ENCODE peak calls at places on chromosomes 6 and 20, in five cellular contexts. V is psoas muscle, C is cardiac fibroblast, L is neural crest cell, P is adrenal gland. X is an unnamed sample.

GRCh38 chr6:139436521-139437348 is 62.3 kb upstream of the CITED2 start:
- DNase-seq in V (no peak), C (peak; percentile 29), L (no peak), P (no peak), X (no peak)

GRCh38 chr6:37558158-37558557 is 58.5 kb upstream of the CCDC167 start:
- DNase-seq in V (no peak), C (no peak), L (no peak), P (no peak), X (no peak)

GRCh38 chr6:4291453-4292403 is 156.4 kb upstream of the ECI2 start:
- DNase-seq in V (no peak), C (peak; percentile 34), L (no peak), P (no peak), X (no peak)

GRCh38 chr6:48825501-48826317 is 637.3 kb downstream of the MMUT start:
- DNase-seq in V (no peak), C (peak; percentile 49), L (no peak), P (no peak), X (no peak)

GRCh38 chr6:134795001-134795400 is 154.9 kb downstream of the ALDH8A1 start:
- DNase-seq in V (no peak), C (no peak), L (no peak), P (no peak), X (no peak)

GRCh38 chr6:81241126-81241525 is 511.4 kb downstream of the TENT5A start:
- DNase-seq in V (no peak), C (no peak), L (no peak), P (no peak), X (no peak)

GRCh38 chr6:161029195-161029809 is 37.7 kb downstream of the MAP3K4 start:
- DNase-seq in V (no peak), C (peak; percentile 62), L (no peak), P (no peak), X (peak; percentile 48)

GRCh38 chr6:50720623-50721022 is 7.3 kb downstream of the TFAP2D start:
- DNase-seq in V (no peak), C (no peak), L (no peak), P (no peak), X (no peak)

GRCh38 chr6:99606670-99607415 is at the start of gene PRDM13:
- DNase-seq in V (no peak), C (no peak), L (no peak), P (no peak), X (no peak)

GRCh38 chr20:49758781-49759180 is 45.1 kb upstream of the B4GALT5 start:
- DNase-seq in V (no peak), C (no peak), L (no peak), P (no peak), X (no peak)

GRCh38 chr6:41098366-41098765 is 25.6 kb downstream of the NFYA start:
- DNase-seq in V (no peak), C (peak; percentile 37), L (no peak), P (no peak), X (no peak)

GRCh38 chr6:41093729-41094128 is 21.0 kb downstream of the NFYA start:
- DNase-seq in V (no peak), C (no peak), L (no peak), P (peak; percentile 32), X (no peak)

GRCh38 chr6:41092421-41093140 is 19.8 kb downstream of the NFYA start:
- DNase-seq in V (no peak), C (peak; percentile 56), L (no peak), P (no peak), X (peak; percentile 35)

GRCh38 chr6:41100871-41101287 is 28.1 kb downstream of the NFYA start:
- DNase-seq in V (no peak), C (no peak), L (no peak), P (no peak), X (no peak)

DNA sequence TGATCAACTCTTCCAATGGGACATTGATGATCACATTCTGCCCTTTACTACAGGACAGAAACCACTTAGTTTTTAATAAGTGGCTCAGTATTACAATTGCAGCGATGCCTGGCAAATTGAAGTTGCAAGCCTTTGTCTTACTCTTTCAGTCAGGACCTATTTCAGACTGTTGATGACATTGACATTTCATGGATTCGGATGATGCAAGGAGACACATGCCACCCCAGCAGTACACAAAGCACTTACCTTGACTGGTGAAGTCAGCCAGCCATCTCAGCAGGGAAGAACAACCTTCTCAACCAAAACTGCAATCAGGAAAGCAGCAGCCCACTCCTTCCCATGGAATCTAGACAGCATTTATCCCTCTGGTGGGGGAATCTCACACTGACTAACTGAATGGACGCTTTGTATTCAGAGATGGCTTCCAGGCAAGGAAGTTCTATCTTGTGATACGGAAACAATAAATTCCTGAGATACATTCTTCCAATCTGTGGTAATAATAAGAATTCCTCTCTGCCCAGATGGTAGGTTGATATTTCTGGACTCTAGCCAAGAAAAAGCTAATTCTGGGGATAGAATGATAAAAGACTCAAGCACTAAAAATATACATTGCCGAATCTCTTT is 24.8 kb downstream of the NFYA start:
- DNase-seq in V (no peak), C (peak; percentile 76), L (no peak), P (no peak), X (no peak)
- TF ChIP-seq CTCF in V (no peak), C (no peak), L (no peak), P (no peak), X (no peak)

DNA sequence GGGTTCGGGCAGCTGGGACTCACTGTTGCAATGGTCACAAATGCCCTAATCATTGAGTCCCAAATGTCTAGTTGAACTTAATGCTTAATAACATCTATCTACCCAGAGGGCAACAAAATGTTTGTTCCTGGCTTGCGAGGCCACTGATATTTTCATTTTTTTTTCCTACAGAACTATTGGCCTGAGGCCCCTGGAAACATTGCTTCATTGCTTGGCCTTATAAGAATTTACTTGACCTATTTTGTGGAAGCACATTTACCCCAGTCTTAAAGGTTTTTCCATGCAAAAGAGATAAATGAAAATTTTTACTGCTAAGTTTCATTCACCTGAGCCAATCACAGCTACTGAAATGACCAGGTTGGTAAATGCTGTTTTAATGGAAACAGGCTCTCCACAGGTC is 133.1 kb upstream of the RIPOR2 start:
- DNase-seq in V (no peak), C (no peak), L (no peak), P (no peak), X (no peak)
- TF ChIP-seq CTCF in V (no peak), C (no peak), L (no peak), P (no peak), X (no peak)

DNA sequence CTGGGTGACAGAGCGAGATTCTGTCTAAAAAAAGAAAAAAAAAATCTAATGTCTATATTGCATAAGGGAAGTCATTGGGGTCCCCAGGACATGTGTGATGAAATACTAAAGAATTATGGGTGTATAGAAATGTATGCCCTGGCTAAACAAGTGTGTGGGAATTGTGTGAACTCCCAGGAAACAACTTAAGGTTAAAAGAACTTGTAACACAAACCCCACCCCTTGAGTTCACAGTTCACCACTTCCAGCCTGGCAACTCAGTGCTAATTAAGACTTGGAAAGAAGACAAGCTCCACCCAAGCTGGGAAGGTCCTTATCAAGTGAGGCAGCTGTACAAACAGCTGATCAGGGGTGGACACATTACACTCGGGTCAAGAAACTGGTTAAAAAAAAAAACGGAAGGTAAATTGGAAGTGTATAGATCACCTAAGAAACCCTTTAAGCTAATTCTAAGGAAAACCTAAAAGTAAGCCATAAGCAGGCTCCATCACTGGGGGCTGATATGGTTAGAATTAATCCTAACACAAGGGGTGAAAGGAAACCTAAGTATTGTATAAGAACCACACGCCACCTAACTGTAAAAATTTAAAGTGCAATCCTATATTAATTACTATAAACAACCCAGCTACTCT is 25.2 kb downstream of the HLA-A start:
- DNase-seq in V (no peak), C (peak; percentile 27), L (no peak), P (no peak), X (no peak)
- TF ChIP-seq CTCF in V (peak; percentile 29), C (peak; percentile 17), L (no peak), P (no peak), X (peak; percentile 27)

GRCh38 chr20:8361779-8362178 is 229.7 kb downstream of the PLCB1 start:
- DNase-seq in V (no peak), C (no peak), L (no peak), P (no peak), X (no peak)

GRCh38 chr20:8362457-8362856 is 230.4 kb downstream of the PLCB1 start:
- DNase-seq in V (no peak), C (no peak), L (no peak), P (no peak), X (no peak)

GRCh38 chr20:8360035-8360434 is 228.0 kb downstream of the PLCB1 start:
- DNase-seq in V (no peak), C (no peak), L (no peak), P (no peak), X (no peak)

GRCh38 chr20:8363970-8364733 is 232.1 kb downstream of the PLCB1 start:
- DNase-seq in V (no peak), C (no peak), L (no peak), P (no peak), X (no peak)

DNA sequence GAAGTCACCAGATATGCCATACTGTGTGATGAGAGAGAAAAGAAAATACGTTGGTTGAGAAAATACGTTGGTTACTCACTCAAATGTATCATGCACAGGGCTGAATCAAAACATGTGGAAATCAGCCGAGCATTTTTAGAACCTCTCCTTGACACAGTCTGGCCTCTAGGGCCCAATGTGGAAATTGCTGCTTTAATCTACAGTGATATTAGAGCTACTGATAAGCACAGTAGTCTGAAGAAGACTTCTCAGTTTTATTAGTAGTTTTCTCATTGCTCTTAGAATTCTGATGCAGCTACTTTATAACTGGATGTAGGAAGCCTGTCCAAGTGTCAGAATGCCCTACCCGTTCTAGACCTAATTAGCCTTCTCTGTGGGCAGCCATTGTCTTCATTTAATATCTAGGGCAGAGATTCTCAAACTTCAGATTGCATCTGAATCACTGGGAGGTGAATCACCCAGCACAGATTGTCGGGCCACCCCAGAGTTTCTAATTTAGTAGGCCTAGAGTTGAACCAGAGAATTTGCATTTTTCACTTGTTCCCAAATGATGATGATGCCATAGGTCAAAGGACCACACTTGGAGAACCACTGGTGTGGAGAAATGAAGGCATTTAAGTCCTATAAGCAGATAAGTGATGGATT is 229.1 kb downstream of the PLCB1 start:
- DNase-seq in V (no peak), C (peak; percentile 44), L (no peak), P (peak; percentile 38), X (no peak)
- TF ChIP-seq CTCF in V (peak; percentile 40), C (peak; percentile 39), L (no peak), P (peak; percentile 49), X (no peak)

DNA sequence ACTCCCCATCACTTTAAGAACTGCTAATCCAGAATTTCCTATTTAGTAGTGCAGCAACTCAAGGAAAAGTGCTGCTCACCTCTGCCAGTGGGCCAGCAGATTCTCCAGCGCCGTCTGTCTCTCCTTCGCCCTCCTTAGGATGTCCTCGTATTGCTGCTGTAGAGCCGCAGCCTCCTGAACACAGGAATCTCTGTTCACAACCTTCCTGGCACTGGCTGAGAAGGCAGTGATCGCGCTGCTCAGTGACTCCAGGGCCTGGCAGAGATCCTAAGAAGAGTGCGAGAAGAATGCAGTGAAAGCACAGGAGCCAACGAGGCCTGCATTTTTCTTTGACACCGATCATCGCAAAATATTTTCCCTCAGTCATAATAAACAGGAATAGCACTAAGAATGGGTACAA is 209.0 kb downstream of the SYNE1 start:
- DNase-seq in V (no peak), C (peak; percentile 46), L (no peak), P (no peak), X (no peak)
- TF ChIP-seq CTCF in V (no peak), C (no peak), L (no peak), P (no peak), X (no peak)

GRCh38 chr6:33923857-33924514 is 120.2 kb upstream of the MLN start:
- DNase-seq in V (no peak), C (no peak), L (no peak), P (no peak), X (no peak)
- TF ChIP-seq CTCF in V (no peak), C (no peak), L (no peak), P (no peak), X (no peak)

X was measured in GM13977.